ENCODE peak calls at places on chromosomes 12 and 14, in four cellular contexts. M is A172; Y is Calu3; L is CD8-positive, alpha-beta T cell. X is an unnamed sample.

GRCh38 chr12:109625131-109625559 is 51.6 kb downstream of the MVK start:
- DNase-seq in Y (no peak), L (no peak), M (peak; percentile 69), X (peak; percentile 31)

GRCh38 chr14:41299924-41300323 is 306.8 kb upstream of the LRFN5 start:
- DNase-seq in L (no peak), M (no peak), Y (no peak), X (no peak)

GRCh38 chr14:42000450-42000849 is 393.8 kb downstream of the LRFN5 start:
- DNase-seq in M (no peak), L (no peak), Y (no peak), X (no peak)

GRCh38 chr12:88298761-88299242 is 156.7 kb downstream of the TMTC3 start:
- DNase-seq in Y (peak; percentile 59), L (no peak), M (peak; percentile 93), X (peak; percentile 70)

GRCh38 chr12:110537605-110538409 is 35.7 kb downstream of the RAD9B start:
- DNase-seq in M (no peak), L (no peak), Y (no peak), X (no peak)

GRCh38 chr12:110966081-110966760 is 45.8 kb upstream of the MYL2 start:
- DNase-seq in L (no peak), M (no peak), Y (no peak), X (no peak)

GRCh38 chr12:78645956-78646355 is 218.6 kb upstream of the SYT1 start:
- DNase-seq in L (no peak), Y (peak; percentile 15), M (no peak), X (no peak)

GRCh38 chr12:45279916-45280547 is 64.1 kb downstream of the ANO6 start:
- DNase-seq in M (no peak), L (no peak), Y (no peak), X (no peak)

GRCh38 chr12:50065726-50066310 is 8.4 kb downstream of the ASIC1 start:
- DNase-seq in Y (no peak), M (no peak), L (no peak), X (no peak)

GRCh38 chr14:100019156-100019882 is 45.9 kb upstream of the EVL start:
- DNase-seq in M (no peak), L (no peak), Y (no peak), X (no peak)

GRCh38 chr12:92074889-92075288 is 70.8 kb downstream of the BTG1 start:
- DNase-seq in L (no peak), M (no peak), Y (no peak), X (no peak)

GRCh38 chr12:131525795-131526508 is 184.9 kb upstream of the SFSWAP start:
- DNase-seq in M (no peak), L (no peak), Y (no peak), X (no peak)

GRCh38 chr12:55717397-55718007 is 1.7 kb downstream of the BLOC1S1 start:
- DNase-seq in M (peak; percentile 75), Y (no peak), L (no peak), X (no peak)

GRCh38 chr12:31820832-31821231 is 92.0 kb upstream of the AMN1 start:
- DNase-seq in M (no peak), Y (no peak), L (no peak), X (no peak)

GRCh38 chr14:101627913-101628257 is 66.6 kb downstream of the DIO3 start:
- DNase-seq in M (no peak), L (no peak), Y (no peak), X (no peak)

GRCh38 chr12:6154730-6155459 is 30.4 kb upstream of the VWF start:
- DNase-seq in M (no peak), L (no peak), Y (no peak), X (no peak)

GRCh38 chr12:98373019-98373554 is 142.3 kb upstream of the TMPO start:
- DNase-seq in M (peak; percentile 45), L (no peak), Y (peak; percentile 47), X (peak; percentile 39)

GRCh38 chr12:10716704-10717315 is 6.3 kb downstream of the YBX3 start:
- DNase-seq in L (no peak), Y (peak; percentile 87), M (peak; percentile 73), X (peak; percentile 75)

GRCh38 chr12:93502802-93503623 is 35.7 kb downstream of the MRPL42 start:
- DNase-seq in Y (peak; percentile 61), L (peak; percentile 64), M (peak; percentile 26), X (peak; percentile 21)

GRCh38 chr12:121295123-121295745 is 1.3 kb downstream of the CAMKK2 start:
- DNase-seq in Y (peak; percentile 17), M (no peak), L (no peak), X (no peak)

GRCh38 chr12:110351119-110351518 is 52.4 kb downstream of the ANAPC7 start:
- DNase-seq in M (no peak), L (no peak), Y (no peak), X (no peak)